ENCODE peak calls at places on chromosome 1, in nine cellular contexts. E is upper lobe of right lung, D is IMR-90, P is fibroblast of lung, A is fibroblast of pulmonary artery, Z is neuronal stem cell, J is GM12865, F is retinal pigment epithelial cell, B is aorta. K is an unnamed sample.

GRCh38 chr1:46547481-46548383 is 3.7 kb downstream of the KNCN start:
- DNase-seq in E (no peak), D (peak; percentile 62), P (peak; percentile 44), A (peak; percentile 70), Z (no peak), J (peak; percentile 47), F (no peak), B (no peak), K (no peak)

GRCh38 chr1:222702210-222702609 is 10.1 kb downstream of the AIDA start:
- DNase-seq in E (no peak), D (no peak), P (no peak), A (no peak), Z (no peak), J (no peak), F (no peak), B (no peak), K (no peak)

GRCh38 chr1:9883585-9884449 is 26.3 kb downstream of the CTNNBIP1 start:
- DNase-seq in E (no peak), D (no peak), P (no peak), A (no peak), Z (no peak), J (no peak), F (no peak), B (no peak), K (no peak)

GRCh38 chr1:6273380-6273891 is 12.5 kb upstream of the GPR153 start:
- DNase-seq in E (no peak), D (peak; percentile 74), P (peak; percentile 83), A (peak; percentile 26), Z (no peak), J (no peak), F (peak; percentile 47), B (no peak), K (no peak)

GRCh38 chr1:18945401-18945849 is 11.1 kb downstream of the IFFO2 start:
- DNase-seq in E (no peak), D (peak; percentile 62), P (peak; percentile 71), A (peak; percentile 61), Z (no peak), J (no peak), F (no peak), B (no peak), K (no peak)

GRCh38 chr1:19262728-19263127 is 11.1 kb downstream of the MRTO4 start:
- DNase-seq in E (no peak), D (no peak), P (no peak), A (no peak), Z (no peak), J (no peak), F (no peak), B (no peak), K (no peak)

GRCh38 chr1:58076258-58076657 is 470.3 kb downstream of the OMA1 start:
- DNase-seq in E (no peak), D (no peak), P (no peak), A (no peak), Z (no peak), J (no peak), F (no peak), B (no peak), K (no peak)

GRCh38 chr1:203065191-203065590 is 20.6 kb downstream of the MYOG start:
- DNase-seq in E (no peak), D (no peak), P (no peak), A (no peak), Z (no peak), J (no peak), F (no peak), B (no peak), K (no peak)

GRCh38 chr1:59020151-59020997 is 236.5 kb upstream of the JUN start:
- DNase-seq in E (no peak), D (peak; percentile 86), P (peak; percentile 78), A (peak; percentile 74), Z (no peak), J (peak; percentile 91), F (no peak), B (peak; percentile 85), K (peak; percentile 85)

GRCh38 chr1:167797005-167797404 is 75.2 kb downstream of the MPZL1 start:
- DNase-seq in E (peak; percentile 73), D (peak; percentile 99), P (peak; percentile 94), A (peak; percentile 99), Z (no peak), J (no peak), F (peak; percentile 66), B (peak; percentile 84), K (no peak)

GRCh38 chr1:81208441-81208840 is 592.3 kb upstream of the ADGRL2 start:
- DNase-seq in E (no peak), D (no peak), P (no peak), A (no peak), Z (no peak), J (no peak), F (no peak), B (no peak), K (no peak)

GRCh38 chr1:212686591-212686990 is 13.0 kb downstream of the BATF3 start:
- DNase-seq in E (no peak), D (no peak), P (no peak), A (no peak), Z (no peak), J (no peak), F (no peak), B (no peak), K (no peak)

GRCh38 chr1:205360166-205360565 is 3.4 kb upstream of the KLHDC8A start:
- DNase-seq in E (peak; percentile 25), D (no peak), P (no peak), A (no peak), Z (peak; percentile 73), J (no peak), F (no peak), B (no peak), K (no peak)

GRCh38 chr1:227828773-227829172 is 13.3 kb downstream of the PRSS38 start:
- DNase-seq in E (no peak), D (no peak), P (no peak), A (no peak), Z (no peak), J (no peak), F (no peak), B (no peak), K (no peak)

GRCh38 chr1:21232044-21232443 is 55.3 kb upstream of the EIF4G3 start:
- DNase-seq in E (no peak), D (peak; percentile 66), P (peak; percentile 41), A (peak; percentile 77), Z (peak; percentile 73), J (peak; percentile 55), F (no peak), B (no peak), K (no peak)

GRCh38 chr1:190170321-190170720 is 307.3 kb downstream of the BRINP3 start:
- DNase-seq in E (no peak), D (peak; percentile 85), P (peak; percentile 76), A (peak; percentile 25), Z (no peak), J (no peak), F (peak; percentile 40), B (no peak), K (no peak)

GRCh38 chr1:93448292-93448982 is 519 bp downstream of the FNBP1L start:
- DNase-seq in E (peak; percentile 80), D (no peak), P (peak; percentile 31), A (peak; percentile 34), Z (peak; percentile 68), J (no peak), F (no peak), B (peak; percentile 60), K (no peak)

GRCh38 chr1:23525558-23526174 is 5.4 kb downstream of the E2F2 start:
- DNase-seq in E (no peak), D (no peak), P (no peak), A (no peak), Z (no peak), J (peak; percentile 83), F (no peak), B (no peak), K (peak; percentile 57)

GRCh38 chr1:186875874-186876273 is 47.1 kb downstream of the PLA2G4A start:
- DNase-seq in E (no peak), D (no peak), P (no peak), A (no peak), Z (no peak), J (no peak), F (no peak), B (no peak), K (no peak)

GRCh38 chr1:184827600-184828368 is 73.1 kb upstream of the EDEM3 start:
- DNase-seq in E (no peak), D (peak; percentile 73), P (peak; percentile 88), A (peak; percentile 69), Z (no peak), J (no peak), F (peak; percentile 83), B (no peak), K (no peak)

GRCh38 chr1:151372411-151372934 is at the start of gene SELENBP1:
- DNase-seq in E (peak; percentile 91), D (peak; percentile 71), P (peak; percentile 60), A (peak; percentile 82), Z (peak; percentile 48), J (no peak), F (no peak), B (peak; percentile 87), K (no peak)

GRCh38 chr1:53367503-53368313 is 39.8 kb upstream of the LRP8 start:
- DNase-seq in E (peak; percentile 53), D (no peak), P (no peak), A (no peak), Z (no peak), J (peak; percentile 89), F (no peak), B (peak; percentile 50), K (peak; percentile 80)

GRCh38 chr1:156086256-156086662 is 4.0 kb upstream of the MEX3A start:
- DNase-seq in E (no peak), D (peak; percentile 50), P (peak; percentile 73), A (peak; percentile 90), Z (no peak), J (no peak), F (peak; percentile 77), B (no peak), K (no peak)

GRCh38 chr1:115924730-115925129 is 51.6 kb upstream of the SLC22A15 start:
- DNase-seq in E (no peak), D (no peak), P (no peak), A (no peak), Z (no peak), J (no peak), F (no peak), B (no peak), K (no peak)
- H3K4me3 ChIP-seq in E (no peak overlapping the region), D (no peak overlapping the region), P (no peak overlapping the region), A (no peak overlapping the region), Z (no peak overlapping the region), J (no peak overlapping the region), F (no peak overlapping the region), B (no peak overlapping the region), K (no peak overlapping the region)

GRCh38 chr1:1421147-1421906 is at the start of gene ANKRD65:
- DNase-seq in E (peak; percentile 84), D (no peak), P (no peak), A (no peak), Z (no peak), J (no peak), F (no peak), B (no peak), K (no peak)
- H3K4me3 ChIP-seq in E (peak within 1 kb of the TSS; percentile 47), D (no peak within 1 kb of the TSS), P (no peak within 1 kb of the TSS), A (no peak within 1 kb of the TSS), Z (peak within 1 kb of the TSS; percentile 16), J (no peak within 1 kb of the TSS), F (no peak within 1 kb of the TSS), B (no peak within 1 kb of the TSS), K (no peak within 1 kb of the TSS)

GRCh38 chr1:3610823-3611169 is 512 bp downstream of the MEGF6 start:
- DNase-seq in E (no peak), D (no peak), P (no peak), A (no peak), Z (no peak), J (no peak), F (no peak), B (no peak), K (no peak)
- H3K4me3 ChIP-seq in E (peak overlapping the region; percentile 54), D (peak overlapping the region; percentile 23), P (no peak overlapping the region), A (no peak overlapping the region), Z (peak overlapping the region; percentile 92), J (no peak overlapping the region), F (peak overlapping the region; percentile 48), B (no peak overlapping the region), K (no peak overlapping the region)

GRCh38 chr1:201396859-201397464 is 2.2 kb downstream of the LAD1 start:
- DNase-seq in E (peak; percentile 84), D (no peak), P (no peak), A (no peak), Z (no peak), J (no peak), F (no peak), B (no peak), K (no peak)
- H3K4me3 ChIP-seq in E (no peak overlapping the region), D (no peak overlapping the region), P (no peak overlapping the region), A (no peak overlapping the region), Z (no peak overlapping the region), J (no peak overlapping the region), F (no peak overlapping the region), B (no peak overlapping the region), K (no peak overlapping the region)